ENCODE peak calls at places on chromosomes 3 and 15, in eight cellular contexts. V is endothelial cell of umbilical vein, D is adrenal gland, P is HCT116, S is spleen, A is IMR-90, W is transverse colon, F is right lobe of liver. E is an unnamed sample.

GRCh38 chr15:70582143-70582945 is 181.0 kb downstream of the UACA start:
- DNase-seq in V (no peak), D (no peak), P (no peak), S (no peak), A (peak), W (no peak), F (no peak), E (no peak)

GRCh38 chr3:114213262-114213668 is 24.1 kb downstream of the ZNF80 start:
- DNase-seq in V (peak), D (no peak), P (no peak), S (no peak), A (peak), W (no peak), F (no peak), E (no peak)

GRCh38 chr3:99872633-99873254 is 55.1 kb downstream of the CMSS1 start:
- DNase-seq in V (peak), D (no peak), P (no peak), S (no peak), A (no peak), W (no peak), F (no peak), E (no peak)

GRCh38 chr3:8110966-8111798 is 390.4 kb upstream of the LMCD1 start:
- DNase-seq in V (peak), D (peak), P (peak), S (no peak), A (peak), W (peak), F (no peak), E (no peak)

GRCh38 chr3:123584284-123584987 is 417 bp downstream of the HACD2 start:
- DNase-seq in V (no peak), D (peak), P (no peak), S (no peak), A (no peak), W (peak), F (peak), E (no peak)

GRCh38 chr3:109685084-109686079 is 348.0 kb upstream of the DPPA4 start:
- DNase-seq in V (no peak), D (peak), P (peak), S (no peak), A (peak), W (peak), F (peak), E (no peak)

GRCh38 chr3:193240850-193241706 is at the start of gene PLAAT1:
- DNase-seq in V (peak), D (peak), P (no peak), S (peak), A (peak), W (peak), F (peak), E (peak)

GRCh38 chr15:26996250-26996649 is 25.3 kb downstream of the GABRG3 start:
- DNase-seq in V (no peak), D (no peak), P (no peak), S (no peak), A (no peak), W (no peak), F (no peak), E (no peak)

GRCh38 chr3:196634224-196634623 is 5.3 kb upstream of the NRROS start:
- DNase-seq in V (no peak), D (no peak), P (no peak), S (no peak), A (no peak), W (peak), F (no peak), E (peak)

GRCh38 chr15:41465822-41466421 is 27.8 kb upstream of the ITPKA start:
- DNase-seq in V (peak), D (no peak), P (peak), S (no peak), A (peak), W (no peak), F (no peak), E (peak)

GRCh38 chr15:78714890-78715289 is 73.9 kb upstream of the CHRNB4 start:
- DNase-seq in V (no peak), D (peak), P (no peak), S (no peak), A (no peak), W (no peak), F (no peak), E (no peak)

GRCh38 chr3:18062289-18063025 is 320.0 kb upstream of the TBC1D5 start:
- DNase-seq in V (no peak), D (peak), P (no peak), S (no peak), A (peak), W (no peak), F (no peak), E (no peak)

GRCh38 chr3:66037330-66037985 is 1.3 kb downstream of the MAGI1 start:
- DNase-seq in V (peak), D (peak), P (no peak), S (no peak), A (peak), W (peak), F (peak), E (no peak)

GRCh38 chr3:15284121-15284889 is 48.1 kb downstream of the SH3BP5 start:
- DNase-seq in V (no peak), D (peak), P (no peak), S (no peak), A (no peak), W (peak), F (no peak), E (no peak)

GRCh38 chr15:70202756-70203155 is 105.0 kb upstream of the TLE3 start:
- DNase-seq in V (no peak), D (no peak), P (no peak), S (no peak), A (no peak), W (no peak), F (no peak), E (no peak)

GRCh38 chr3:143856252-143856977 is 8.1 kb upstream of the SLC9A9 start:
- DNase-seq in V (no peak), D (no peak), P (no peak), S (no peak), A (no peak), W (no peak), F (no peak), E (no peak)

GRCh38 chr3:42535981-42536784 is 33.7 kb downstream of the VIPR1 start:
- DNase-seq in V (peak), D (no peak), P (no peak), S (peak), A (no peak), W (peak), F (no peak), E (peak)

GRCh38 chr3:111252795-111253194 is 181.2 kb downstream of the NECTIN3 start:
- DNase-seq in V (no peak), D (peak), P (no peak), S (peak), A (peak), W (no peak), F (no peak), E (no peak)

GRCh38 chr3:10550705-10551104 is 45.3 kb upstream of the ATP2B2 start:
- DNase-seq in V (no peak), D (no peak), P (no peak), S (no peak), A (no peak), W (no peak), F (no peak), E (no peak)

GRCh38 chr3:141477224-141477623 is 9.6 kb upstream of the RASA2 start:
- DNase-seq in V (peak), D (no peak), P (no peak), S (no peak), A (peak), W (no peak), F (no peak), E (no peak)

GRCh38 chr3:129552287-129553050 is 9.5 kb downstream of the H1-8 start:
- DNase-seq in V (peak), D (no peak), P (no peak), S (no peak), A (no peak), W (no peak), F (peak), E (no peak)

GRCh38 chr3:169953462-169954141 is 13.0 kb upstream of the SEC62 start:
- DNase-seq in V (no peak), D (no peak), P (no peak), S (no peak), A (no peak), W (no peak), F (no peak), E (no peak)

GRCh38 chr3:42490243-42490642 is 12.2 kb upstream of the VIPR1 start:
- DNase-seq in V (peak), D (peak), P (peak), S (no peak), A (no peak), W (peak), F (no peak), E (peak)

GRCh38 chr15:81308260-81308659 is 15.7 kb downstream of the STARD5 start:
- DNase-seq in V (no peak), D (no peak), P (no peak), S (no peak), A (no peak), W (no peak), F (no peak), E (peak)

GRCh38 chr3:58528629-58529028 is 8.4 kb downstream of the ACOX2 start:
- DNase-seq in V (peak), D (peak), P (no peak), S (no peak), A (peak), W (peak), F (no peak), E (no peak)

GRCh38 chr3:141498592-141499223 is 11.9 kb downstream of the RASA2 start:
- DNase-seq in V (no peak), D (no peak), P (no peak), S (peak), A (no peak), W (peak), F (no peak), E (no peak)

GRCh38 chr15:99555089-99555488 is 10.7 kb upstream of the MEF2A start:
- DNase-seq in V (no peak), D (no peak), P (no peak), S (no peak), A (no peak), W (no peak), F (no peak), E (no peak)
- H3K4me3 ChIP-seq in V (no peak), D (no peak), P (no peak), S (no peak), A (no peak), W (no peak), F (no peak), E (no peak)

GRCh38 chr3:73475717-73476116 is 149.0 kb downstream of the PDZRN3 start:
- DNase-seq in V (no peak), D (no peak), P (no peak), S (no peak), A (no peak), W (no peak), F (no peak), E (no peak)
- TF ChIP-seq CTCF in V (no peak), D (no peak), P (no peak), S (no peak), A (no peak), W (no peak), F (no peak), E (no peak)

GRCh38 chr3:12994607-12995388 is 78.4 kb downstream of the IQSEC1 start:
- DNase-seq in V (peak), D (peak), P (peak), S (peak), A (peak), W (peak), F (peak), E (peak)
- TF ChIP-seq POLR2A in V (no peak), D (peak), P (no peak), S (no peak), A (no peak), W (peak), F (peak), E (peak)

GRCh38 chr3:52446631-52447511 is 2.0 kb upstream of the SEMA3G start:
- DNase-seq in V (peak), D (no peak), P (peak), S (peak), A (peak), W (peak), F (peak), E (peak)

GRCh38 chr3:52443268-52443610 is 1.7 kb downstream of the SEMA3G start:
- DNase-seq in V (no peak), D (no peak), P (no peak), S (peak), A (no peak), W (no peak), F (no peak), E (no peak)

GRCh38 chr3:52443791-52444687 is 864 bp downstream of the SEMA3G start:
- DNase-seq in V (no peak), D (no peak), P (no peak), S (peak), A (no peak), W (no peak), F (no peak), E (no peak)

GRCh38 chr3:52446042-52446441 is 1.1 kb upstream of the SEMA3G start:
- DNase-seq in V (no peak), D (no peak), P (no peak), S (peak), A (no peak), W (no peak), F (no peak), E (no peak)

GRCh38 chr3:52444860-52445793 is at the start of gene SEMA3G:
- DNase-seq in V (peak), D (no peak), P (peak), S (peak), A (peak), W (peak), F (peak), E (peak)
- H3K4me3 ChIP-seq in V (peak), D (no peak), P (peak), S (peak), A (no peak), W (no peak), F (no peak), E (peak)

DNA sequence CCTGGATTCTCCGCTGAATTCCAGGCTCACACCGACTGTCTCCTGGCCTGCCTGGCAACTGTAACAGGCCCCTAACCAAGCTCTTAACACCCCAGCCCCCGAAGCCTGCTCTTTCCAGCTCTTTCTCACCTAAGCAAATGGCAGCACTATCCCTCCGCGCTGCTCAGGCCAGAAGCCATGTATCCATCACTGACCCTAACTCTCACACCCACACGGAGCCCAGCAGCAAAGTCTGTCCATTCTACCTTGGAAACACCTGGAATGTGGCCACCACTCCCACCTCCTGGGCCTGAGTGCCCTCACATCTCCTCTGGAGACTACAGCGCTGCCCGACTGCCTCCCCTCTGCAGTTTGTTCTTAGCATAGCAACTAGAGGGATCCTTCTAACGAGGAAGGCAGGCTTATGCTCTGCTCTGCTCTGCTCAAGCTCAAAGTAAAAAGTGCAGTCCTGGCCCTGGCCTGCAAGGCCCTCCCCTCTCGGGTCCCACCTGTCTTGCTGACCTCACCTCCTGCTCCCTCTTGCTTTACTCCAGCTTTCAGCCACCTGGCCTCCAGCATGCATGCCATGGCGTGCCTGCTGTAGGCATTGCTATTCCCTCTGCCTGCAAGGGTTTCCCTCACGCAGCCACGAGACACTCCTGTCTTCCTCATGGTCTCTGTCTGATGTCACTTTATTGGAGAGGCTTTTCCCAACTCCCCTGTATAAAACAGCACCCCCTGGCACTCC is 27.2 kb downstream of the FEM1B start:
- DNase-seq in V (no peak), D (peak), P (no peak), S (peak), A (no peak), W (no peak), F (no peak), E (no peak)
- TF ChIP-seq CTCF in V (no peak), D (no peak), P (no peak), S (no peak), A (no peak), W (no peak), F (no peak), E (no peak)

DNA sequence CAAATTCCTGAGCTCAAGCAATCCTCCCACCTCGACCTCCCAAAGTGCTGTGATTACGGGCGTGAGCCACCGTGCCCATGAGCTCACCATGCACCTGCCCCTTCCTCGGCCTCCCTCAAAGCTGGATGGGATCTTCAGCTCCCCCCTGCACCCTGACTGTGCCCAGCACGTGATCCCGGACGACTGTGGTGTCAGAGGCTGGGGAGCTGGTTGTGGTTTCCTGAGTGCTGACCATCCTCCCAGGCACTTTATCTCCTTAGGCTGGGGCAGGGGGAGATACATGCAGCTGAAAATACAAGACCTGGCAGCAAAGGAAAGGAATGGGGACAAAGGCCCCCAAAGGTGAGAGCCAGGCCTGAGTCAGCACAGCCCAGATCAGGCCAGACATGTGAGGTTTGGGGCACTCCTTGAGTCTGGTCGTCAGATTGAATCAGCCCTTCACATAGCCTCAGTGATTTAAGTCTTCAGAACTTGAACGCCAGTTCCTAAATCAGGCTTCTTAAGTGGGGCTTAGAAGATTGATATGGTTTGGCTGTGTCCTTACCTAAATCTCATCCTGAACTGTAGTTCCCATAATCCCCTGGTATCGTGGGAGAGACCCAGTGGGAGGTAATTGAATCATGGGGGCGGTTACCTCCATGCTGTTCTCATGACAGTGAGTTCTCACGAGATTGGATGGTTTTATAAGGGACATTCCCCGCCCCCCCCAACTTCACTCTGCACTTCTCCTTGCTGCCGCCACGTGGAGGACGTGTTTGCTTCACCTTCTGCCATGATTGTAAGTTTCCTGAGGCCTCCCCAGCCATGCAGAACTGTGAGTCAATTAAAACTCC is 35.8 kb downstream of the PRKCD start:
- DNase-seq in V (peak), D (no peak), P (peak), S (no peak), A (peak), W (peak), F (no peak), E (peak)
- TF ChIP-seq POLR2A in V (no peak), D (no peak), P (peak), S (no peak), A (no peak), W (no peak), F (no peak), E (no peak)

DNA sequence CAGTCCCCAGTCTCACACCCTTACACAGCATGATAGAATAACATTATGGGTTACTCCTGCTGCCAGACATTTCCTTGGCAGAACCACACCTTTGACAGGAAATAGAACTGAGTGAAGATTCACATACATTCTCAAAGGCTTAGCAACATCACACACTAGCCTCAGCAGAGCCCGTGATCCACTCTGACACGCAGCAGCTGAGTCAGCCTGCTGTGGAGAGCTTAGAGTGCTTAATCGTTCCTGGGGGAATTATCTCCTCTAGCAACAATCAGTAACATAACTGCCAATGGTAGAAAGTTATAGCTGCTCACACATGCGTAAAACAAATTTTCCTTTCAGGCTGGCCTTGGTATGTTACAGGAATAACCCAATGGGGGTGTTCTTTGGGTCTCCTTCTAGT is 382.1 kb downstream of the GAP43 start:
- DNase-seq in V (no peak), D (peak), P (no peak), S (no peak), A (peak), W (no peak), F (no peak), E (no peak)
- H3K4me3 ChIP-seq in V (no peak), D (no peak), P (no peak), S (no peak), A (no peak), W (no peak), F (no peak), E (no peak)

GRCh38 chr3:54837964-54838363 is 89.9 kb downstream of the LRTM1 start:
- DNase-seq in V (no peak), D (no peak), P (no peak), S (no peak), A (peak), W (no peak), F (no peak), E (no peak)
- TF ChIP-seq CTCF in V (no peak), D (no peak), P (peak), S (no peak), A (peak), W (no peak), F (no peak), E (no peak)

GRCh38 chr3:52056968-52057805 is 816 bp upstream of the DUSP7 start:
- DNase-seq in V (peak), D (peak), P (peak), S (peak), A (peak), W (peak), F (peak), E (peak)
- TF ChIP-seq POLR2A in V (peak), D (no peak), P (no peak), S (no peak), A (peak), W (peak), F (no peak), E (peak)

GRCh38 chr15:40160689-40161688 is at the start of gene BUB1B:
- DNase-seq in V (peak), D (peak), P (peak), S (peak), A (peak), W (peak), F (peak), E (peak)

GRCh38 chr15:40160021-40160420 is 848 bp upstream of the BUB1B start:
- DNase-seq in V (no peak), D (no peak), P (no peak), S (no peak), A (no peak), W (no peak), F (no peak), E (no peak)

GRCh38 chr15:40161693-40162401 is 978 bp downstream of the BUB1B start:
- DNase-seq in V (no peak), D (no peak), P (no peak), S (no peak), A (no peak), W (no peak), F (no peak), E (no peak)

GRCh38 chr15:40162552-40162951 is 1.7 kb downstream of the BUB1B start:
- DNase-seq in V (no peak), D (no peak), P (no peak), S (no peak), A (no peak), W (no peak), F (no peak), E (no peak)

GRCh38 chr15:40163657-40164416 is 3.0 kb downstream of the BUB1B start:
- DNase-seq in V (no peak), D (no peak), P (no peak), S (no peak), A (no peak), W (no peak), F (no peak), E (no peak)
- H3K4me3 ChIP-seq in V (no peak), D (no peak), P (no peak), S (no peak), A (no peak), W (no peak), F (no peak), E (no peak)